ENCODE peak calls at places on chromosomes 4 and X, in four cellular contexts. K, C, P and L are unnamed samples.

GRCh38 chrX:15564981-15565579 is 35.7 kb downstream of the ACE2 start:
- DNase-seq in K (peak; percentile 67), C (peak; percentile 50), P (no peak), L (peak; percentile 84)

GRCh38 chr4:138050601-138051000 is 191.5 kb downstream of the SLC7A11 start:
- DNase-seq in K (no peak), C (no peak), P (no peak), L (no peak)

GRCh38 chr4:1855334-1856070 is 454 bp downstream of the LETM1 start:
- DNase-seq in K (no peak), C (peak; percentile 47), P (peak; percentile 56), L (no peak)

GRCh38 chr4:34323549-34324325 is 1920.6 kb downstream of the ARAP2 start:
- DNase-seq in K (peak; percentile 26), C (no peak), P (no peak), L (peak; percentile 41)

GRCh38 chrX:46653482-46653881 is 79.9 kb downstream of the CHST7 start:
- DNase-seq in K (peak; percentile 21), C (no peak), P (no peak), L (no peak)

GRCh38 chr4:4574792-4575191 is 32.9 kb upstream of the STX18 start:
- DNase-seq in K (peak; percentile 86), C (peak; percentile 38), P (peak; percentile 6), L (peak; percentile 77)

GRCh38 chr4:21769404-21770147 is 179.0 kb downstream of the KCNIP4 start:
- DNase-seq in K (peak; percentile 69), C (no peak), P (no peak), L (peak; percentile 83)

GRCh38 chr4:288891-289290 is 16.4 kb downstream of the ZNF732 start:
- DNase-seq in K (peak; percentile 4), C (no peak), P (no peak), L (no peak)

GRCh38 chrX:153560000-153560399 is 38.9 kb downstream of the CCNQ start:
- DNase-seq in K (peak; percentile 6), C (no peak), P (no peak), L (no peak)

GRCh38 chr4:186029731-186030421 is 39.1 kb upstream of the TLR3 start:
- DNase-seq in K (peak; percentile 42), C (peak; percentile 64), P (no peak), L (peak; percentile 93)

GRCh38 chrX:153648358-153649177 is 1.6 kb downstream of the DUSP9 start:
- DNase-seq in K (no peak), C (no peak), P (no peak), L (no peak)

GRCh38 chr4:139278450-139278849 is 1.6 kb downstream of the MGARP start:
- DNase-seq in K (peak; percentile 31), C (no peak), P (no peak), L (no peak)

GRCh38 chrX:101287402-101287801 is 3.7 kb downstream of the TAF7L start:
- DNase-seq in K (peak; percentile 56), C (no peak), P (no peak), L (peak; percentile 65)

GRCh38 chrX:39576081-39576701 is 521.6 kb downstream of the BCOR start:
- DNase-seq in K (no peak), C (no peak), P (no peak), L (no peak)

GRCh38 chr4:7201351-7202305 is 9.3 kb downstream of the SORCS2 start:
- DNase-seq in K (no peak), C (no peak), P (no peak), L (no peak)

GRCh38 chr4:165088366-165088765 is 24.3 kb downstream of the TMEM192 start:
- DNase-seq in K (no peak), C (no peak), P (no peak), L (no peak)

GRCh38 chrX:140467211-140467610 is 37.7 kb downstream of the SOX3 start:
- DNase-seq in K (peak; percentile 0), C (no peak), P (no peak), L (no peak)

GRCh38 chr4:28211714-28212470 is 1351.3 kb downstream of the STIM2 start:
- DNase-seq in K (no peak), C (no peak), P (no peak), L (no peak)

GRCh38 chr4:174244441-174244840 is 39.0 kb downstream of the FBXO8 start:
- DNase-seq in K (no peak), C (no peak), P (no peak), L (no peak)

GRCh38 chrX:69503835-69504625 is at the start of gene NALF2:
- DNase-seq in K (peak; percentile 32), C (peak; percentile 56), P (peak; percentile 33), L (peak; percentile 18)

GRCh38 chrX:1465261-1466231 is 12.8 kb upstream of the ASMTL start:
- DNase-seq in K (no peak), C (no peak), P (no peak), L (no peak)

GRCh38 chrX:117851025-117851424 is 265.6 kb downstream of the KLHL13 start:
- DNase-seq in K (no peak), C (no peak), P (no peak), L (no peak)

GRCh38 chrX:17964871-17965270 is 103.8 kb upstream of the RAI2 start:
- DNase-seq in K (peak; percentile 2), C (no peak), P (no peak), L (peak; percentile 29)

GRCh38 chrX:9670136-9670905 is 95.3 kb downstream of the GPR143 start:
- DNase-seq in K (peak; percentile 56), C (no peak), P (no peak), L (peak; percentile 62)

GRCh38 chr4:161829631-161830030 is 334.2 kb downstream of the FSTL5 start:
- DNase-seq in K (no peak), C (no peak), P (no peak), L (no peak)

GRCh38 chr4:153514001-153514526 is 47.9 kb downstream of the TMEM131L start:
- DNase-seq in K (peak; percentile 60), C (no peak), P (no peak), L (peak; percentile 96)

GRCh38 chr4:153156263-153156662 is 48.0 kb upstream of the TRIM2 start:
- DNase-seq in K (no peak), C (no peak), P (no peak), L (no peak)

GRCh38 chrX:4670606-4671005 is 957.2 kb upstream of the PRKX start:
- DNase-seq in K (no peak), C (no peak), P (no peak), L (no peak)

GRCh38 chr4:57668621-57669020 is 558.4 kb upstream of the IGFBP7 start:
- DNase-seq in K (no peak), C (no peak), P (no peak), L (no peak)

GRCh38 chr4:100224701-100225100 is 34.4 kb upstream of the DDIT4L start:
- DNase-seq in K (no peak), C (no peak), P (no peak), L (no peak)

GRCh38 chr4:173436866-173437265 is 38.0 kb upstream of the SCRG1 start:
- DNase-seq in K (no peak), C (no peak), P (no peak), L (no peak)

GRCh38 chrX:146581981-146582712 is 227.4 kb upstream of the CXorf51B start:
- DNase-seq in K (no peak), C (no peak), P (no peak), L (no peak)

GRCh38 chr4:89838005-89838404 is 1.0 kb upstream of the SNCA start:
- DNase-seq in K (peak; percentile 32), C (no peak), P (no peak), L (no peak)
- H3K4me3 ChIP-seq in K (no peak overlapping the region), C (peak overlapping the region; percentile 63), P (no peak overlapping the region), L (no peak overlapping the region)

DNA sequence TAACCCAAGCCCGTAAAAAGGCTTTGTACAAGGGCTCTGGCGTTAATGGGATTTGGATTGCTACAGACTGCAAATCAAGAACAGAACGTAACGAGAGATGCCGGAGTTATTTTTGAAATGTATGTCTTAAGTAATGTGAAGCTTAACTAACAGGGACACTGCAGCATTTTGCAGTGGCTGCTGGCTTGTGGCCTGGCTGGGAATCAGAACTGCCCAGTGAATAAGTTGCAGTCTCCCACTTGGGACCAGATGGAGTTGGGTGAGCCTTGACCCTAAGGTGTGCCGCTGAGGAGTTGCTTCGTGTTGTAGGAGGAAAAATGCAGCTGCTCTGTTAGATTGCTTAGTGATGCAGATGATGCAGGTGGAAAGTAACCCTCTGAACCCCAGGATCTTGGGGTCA is 318.3 kb downstream of the DHX15 start:
- DNase-seq in K (no peak), C (peak; percentile 34), P (no peak), L (no peak)
- TF ChIP-seq CTCF in K (no peak), C (no peak), P (no peak), L (no peak)

GRCh38 chr4:76896731-76897521 is 1.0 kb downstream of the SOWAHB start:
- DNase-seq in K (peak; percentile 6), C (peak; percentile 16), P (peak; percentile 26), L (no peak)
- H3K4me3 ChIP-seq in K (peak overlapping the region; percentile 25), C (peak overlapping the region; percentile 64), P (peak overlapping the region; percentile 66), L (peak overlapping the region; percentile 25)

GRCh38 chrX:74535211-74535621 is 79.2 kb downstream of the RLIM start:
- DNase-seq in K (peak; percentile 77), C (no peak), P (no peak), L (peak; percentile 78)

GRCh38 chrX:74535633-74536141 is 78.7 kb downstream of the RLIM start:
- DNase-seq in K (peak; percentile 61), C (peak; percentile 77), P (peak; percentile 42), L (peak; percentile 67)

GRCh38 chrX:74534569-74535038 is 79.8 kb downstream of the RLIM start:
- DNase-seq in K (peak; percentile 6), C (no peak), P (peak; percentile 30), L (peak; percentile 31)

GRCh38 chrX:74537011-74537390 is 77.4 kb downstream of the RLIM start:
- DNase-seq in K (peak; percentile 47), C (no peak), P (no peak), L (peak; percentile 26)

GRCh38 chrX:74536142-74537010 is 78.0 kb downstream of the RLIM start:
- DNase-seq in K (peak; percentile 89), C (peak; percentile 87), P (peak; percentile 42), L (peak; percentile 87)
- TF ChIP-seq CTCF in K (peak; percentile 30), C (peak; percentile 33), P (peak; percentile 21), L (peak; percentile 50)